ENCODE peak calls at places on chromosomes 7 and 10, in six cellular contexts. One of them, this sample, is unnamed.

GRCh38 chr7:105268056-105268455 is 120.7 kb downstream of the SRPK2 start:
- DNase-seq in HFF-Myc: no peak
- DNase-seq in fibroblast of lung: peak
- DNase-seq in IMR-90: peak
- DNase-seq in hepatocyte: peak
- DNase-seq in cardiac muscle cell: peak
- DNase-seq in this sample: peak

GRCh38 chr7:107501593-107501992 is 31.7 kb downstream of the GPR22 start:
- DNase-seq in cardiac muscle cell: peak
- DNase-seq in fibroblast of lung: peak
- DNase-seq in hepatocyte: peak
- DNase-seq in HFF-Myc: peak
- DNase-seq in IMR-90: peak
- DNase-seq in this sample: no peak

GRCh38 chr7:150964593-150965111 is 13.5 kb downstream of the KCNH2 start:
- DNase-seq in fibroblast of lung: no peak
- DNase-seq in HFF-Myc: no peak
- DNase-seq in hepatocyte: no peak
- DNase-seq in cardiac muscle cell: no peak
- DNase-seq in IMR-90: no peak
- DNase-seq in this sample: no peak

GRCh38 chr10:123157210-123157609 is 3.0 kb downstream of the BUB3 start:
- DNase-seq in cardiac muscle cell: no peak
- DNase-seq in IMR-90: peak
- DNase-seq in fibroblast of lung: peak
- DNase-seq in hepatocyte: peak
- DNase-seq in HFF-Myc: no peak
- DNase-seq in this sample: no peak

GRCh38 chr7:42886129-42886528 is 25.7 kb downstream of the C7orf25 start:
- DNase-seq in IMR-90: no peak
- DNase-seq in fibroblast of lung: peak
- DNase-seq in hepatocyte: no peak
- DNase-seq in cardiac muscle cell: peak
- DNase-seq in HFF-Myc: no peak
- DNase-seq in this sample: no peak

GRCh38 chr10:127041561-127041960 is 136.3 kb downstream of the DOCK1 start:
- DNase-seq in IMR-90: peak
- DNase-seq in fibroblast of lung: peak
- DNase-seq in HFF-Myc: peak
- DNase-seq in hepatocyte: no peak
- DNase-seq in cardiac muscle cell: peak
- DNase-seq in this sample: peak

GRCh38 chr7:82729172-82730030 is 285.8 kb upstream of the CACNA2D1 start:
- DNase-seq in hepatocyte: peak
- DNase-seq in cardiac muscle cell: peak
- DNase-seq in HFF-Myc: no peak
- DNase-seq in fibroblast of lung: peak
- DNase-seq in IMR-90: peak
- DNase-seq in this sample: no peak

GRCh38 chr10:79305515-79305914 is 41.8 kb upstream of the PPIF start:
- DNase-seq in IMR-90: no peak
- DNase-seq in fibroblast of lung: no peak
- DNase-seq in HFF-Myc: no peak
- DNase-seq in cardiac muscle cell: no peak
- DNase-seq in hepatocyte: no peak
- DNase-seq in this sample: no peak

GRCh38 chr7:55432937-55433784 is 68.0 kb downstream of the LANCL2 start:
- DNase-seq in cardiac muscle cell: peak
- DNase-seq in HFF-Myc: no peak
- DNase-seq in hepatocyte: peak
- DNase-seq in fibroblast of lung: peak
- DNase-seq in IMR-90: peak
- DNase-seq in this sample: no peak

GRCh38 chr10:3090914-3091313 is 23.6 kb downstream of the PFKP start:
- DNase-seq in HFF-Myc: no peak
- DNase-seq in fibroblast of lung: peak
- DNase-seq in IMR-90: peak
- DNase-seq in cardiac muscle cell: peak
- DNase-seq in hepatocyte: peak
- DNase-seq in this sample: no peak

GRCh38 chr7:86559096-86559495 is 84.6 kb upstream of the GRM3 start:
- DNase-seq in cardiac muscle cell: no peak
- DNase-seq in fibroblast of lung: no peak
- DNase-seq in HFF-Myc: no peak
- DNase-seq in IMR-90: no peak
- DNase-seq in hepatocyte: no peak
- DNase-seq in this sample: no peak

GRCh38 chr7:52956379-52956915 is 79.0 kb upstream of the POM121L12 start:
- DNase-seq in HFF-Myc: no peak
- DNase-seq in fibroblast of lung: no peak
- DNase-seq in hepatocyte: peak
- DNase-seq in IMR-90: no peak
- DNase-seq in cardiac muscle cell: no peak
- DNase-seq in this sample: no peak

GRCh38 chr10:475709-476457 is 213.6 kb downstream of the DIP2C start:
- DNase-seq in fibroblast of lung: no peak
- DNase-seq in HFF-Myc: no peak
- DNase-seq in IMR-90: no peak
- DNase-seq in cardiac muscle cell: no peak
- DNase-seq in hepatocyte: no peak
- DNase-seq in this sample: no peak

GRCh38 chr7:24732646-24733413 is 24.4 kb downstream of the GSDME start:
- DNase-seq in cardiac muscle cell: peak
- DNase-seq in fibroblast of lung: peak
- DNase-seq in IMR-90: peak
- DNase-seq in HFF-Myc: no peak
- DNase-seq in hepatocyte: peak
- DNase-seq in this sample: no peak

GRCh38 chr10:59358576-59358975 is 3.8 kb downstream of the FAM13C start:
- DNase-seq in IMR-90: no peak
- DNase-seq in fibroblast of lung: no peak
- DNase-seq in cardiac muscle cell: no peak
- DNase-seq in hepatocyte: no peak
- DNase-seq in HFF-Myc: no peak
- DNase-seq in this sample: no peak

GRCh38 chr7:92504563-92504962 is 23.8 kb downstream of the PEX1 start:
- DNase-seq in cardiac muscle cell: no peak
- DNase-seq in HFF-Myc: no peak
- DNase-seq in IMR-90: no peak
- DNase-seq in hepatocyte: no peak
- DNase-seq in fibroblast of lung: no peak
- DNase-seq in this sample: no peak

GRCh38 chr10:58782876-58783859 is 270.5 kb downstream of the BICC1 start:
- DNase-seq in IMR-90: peak
- DNase-seq in HFF-Myc: peak
- DNase-seq in cardiac muscle cell: peak
- DNase-seq in fibroblast of lung: peak
- DNase-seq in hepatocyte: peak
- DNase-seq in this sample: peak

GRCh38 chr10:124674768-124675222 is 69.4 kb downstream of the FAM53B start:
- DNase-seq in fibroblast of lung: no peak
- DNase-seq in HFF-Myc: no peak
- DNase-seq in IMR-90: no peak
- DNase-seq in hepatocyte: no peak
- DNase-seq in cardiac muscle cell: no peak
- DNase-seq in this sample: no peak

GRCh38 chr7:3254718-3255117 is 46.3 kb upstream of the SDK1 start:
- DNase-seq in HFF-Myc: no peak
- DNase-seq in IMR-90: no peak
- DNase-seq in cardiac muscle cell: no peak
- DNase-seq in fibroblast of lung: no peak
- DNase-seq in hepatocyte: no peak
- DNase-seq in this sample: no peak

GRCh38 chr10:103153302-103153759 is 39.7 kb downstream of the NT5C2 start:
- DNase-seq in HFF-Myc: no peak
- DNase-seq in fibroblast of lung: peak
- DNase-seq in hepatocyte: no peak
- DNase-seq in cardiac muscle cell: peak
- DNase-seq in IMR-90: peak
- DNase-seq in this sample: no peak

GRCh38 chr10:9853405-9854010 is 1164.2 kb upstream of the CELF2 start:
- DNase-seq in cardiac muscle cell: peak
- DNase-seq in fibroblast of lung: no peak
- DNase-seq in IMR-90: no peak
- DNase-seq in hepatocyte: no peak
- DNase-seq in HFF-Myc: no peak
- DNase-seq in this sample: no peak

DNA sequence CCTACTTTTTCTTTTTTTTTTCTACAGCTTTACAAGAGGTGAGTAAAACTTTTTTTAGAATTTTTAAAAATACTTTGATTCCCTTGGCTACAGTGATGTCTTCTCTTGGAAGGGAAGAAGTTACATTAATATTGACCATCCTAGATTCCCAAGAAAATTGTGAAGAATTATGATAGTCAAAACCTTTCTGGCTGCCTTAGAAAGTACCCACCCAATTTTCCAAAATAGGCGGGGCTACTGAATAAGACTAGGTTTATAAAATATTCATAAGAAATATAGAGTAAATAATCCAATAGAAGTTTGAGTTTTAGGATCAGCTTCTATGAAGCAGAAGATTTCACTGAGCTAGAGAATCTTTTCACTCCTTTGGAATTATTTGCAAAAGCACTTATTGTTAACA is 3.0 kb downstream of the COL1A2 start:
- DNase-seq in HFF-Myc: no peak
- DNase-seq in cardiac muscle cell: peak
- DNase-seq in IMR-90: no peak
- DNase-seq in fibroblast of lung: no peak
- DNase-seq in hepatocyte: no peak
- DNase-seq in this sample: no peak
- TF ChIP-seq CTCF in HFF-Myc: no peak
- TF ChIP-seq CTCF in cardiac muscle cell: no peak
- TF ChIP-seq CTCF in IMR-90: no peak
- TF ChIP-seq CTCF in fibroblast of lung: no peak
- TF ChIP-seq CTCF in hepatocyte: no peak
- TF ChIP-seq CTCF in this sample: no peak

GRCh38 chr10:43981696-43982095 is 333.0 kb upstream of the ZNF32 start:
- DNase-seq in cardiac muscle cell: no peak
- DNase-seq in fibroblast of lung: no peak
- DNase-seq in HFF-Myc: no peak
- DNase-seq in IMR-90: no peak
- DNase-seq in hepatocyte: no peak
- DNase-seq in this sample: no peak
- TF ChIP-seq CTCF in cardiac muscle cell: no peak
- TF ChIP-seq CTCF in fibroblast of lung: no peak
- TF ChIP-seq CTCF in HFF-Myc: no peak
- TF ChIP-seq CTCF in IMR-90: no peak
- TF ChIP-seq CTCF in hepatocyte: no peak
- TF ChIP-seq CTCF in this sample: no peak

GRCh38 chr10:131141207-131141606 is 170.3 kb downstream of the TCERG1L start:
- DNase-seq in HFF-Myc: no peak
- DNase-seq in fibroblast of lung: no peak
- DNase-seq in IMR-90: no peak
- DNase-seq in hepatocyte: no peak
- DNase-seq in cardiac muscle cell: no peak
- DNase-seq in this sample: no peak

GRCh38 chr10:131143425-131144165 is 167.9 kb downstream of the TCERG1L start:
- DNase-seq in cardiac muscle cell: no peak
- DNase-seq in HFF-Myc: no peak
- DNase-seq in hepatocyte: no peak
- DNase-seq in fibroblast of lung: no peak
- DNase-seq in IMR-90: no peak
- DNase-seq in this sample: no peak

GRCh38 chr10:131140606-131141005 is 170.9 kb downstream of the TCERG1L start:
- DNase-seq in cardiac muscle cell: no peak
- DNase-seq in IMR-90: no peak
- DNase-seq in HFF-Myc: no peak
- DNase-seq in hepatocyte: no peak
- DNase-seq in fibroblast of lung: no peak
- DNase-seq in this sample: no peak

GRCh38 chr10:131142446-131143380 is 168.8 kb downstream of the TCERG1L start:
- DNase-seq in hepatocyte: no peak
- DNase-seq in cardiac muscle cell: no peak
- DNase-seq in fibroblast of lung: no peak
- DNase-seq in HFF-Myc: no peak
- DNase-seq in IMR-90: no peak
- DNase-seq in this sample: no peak

DNA sequence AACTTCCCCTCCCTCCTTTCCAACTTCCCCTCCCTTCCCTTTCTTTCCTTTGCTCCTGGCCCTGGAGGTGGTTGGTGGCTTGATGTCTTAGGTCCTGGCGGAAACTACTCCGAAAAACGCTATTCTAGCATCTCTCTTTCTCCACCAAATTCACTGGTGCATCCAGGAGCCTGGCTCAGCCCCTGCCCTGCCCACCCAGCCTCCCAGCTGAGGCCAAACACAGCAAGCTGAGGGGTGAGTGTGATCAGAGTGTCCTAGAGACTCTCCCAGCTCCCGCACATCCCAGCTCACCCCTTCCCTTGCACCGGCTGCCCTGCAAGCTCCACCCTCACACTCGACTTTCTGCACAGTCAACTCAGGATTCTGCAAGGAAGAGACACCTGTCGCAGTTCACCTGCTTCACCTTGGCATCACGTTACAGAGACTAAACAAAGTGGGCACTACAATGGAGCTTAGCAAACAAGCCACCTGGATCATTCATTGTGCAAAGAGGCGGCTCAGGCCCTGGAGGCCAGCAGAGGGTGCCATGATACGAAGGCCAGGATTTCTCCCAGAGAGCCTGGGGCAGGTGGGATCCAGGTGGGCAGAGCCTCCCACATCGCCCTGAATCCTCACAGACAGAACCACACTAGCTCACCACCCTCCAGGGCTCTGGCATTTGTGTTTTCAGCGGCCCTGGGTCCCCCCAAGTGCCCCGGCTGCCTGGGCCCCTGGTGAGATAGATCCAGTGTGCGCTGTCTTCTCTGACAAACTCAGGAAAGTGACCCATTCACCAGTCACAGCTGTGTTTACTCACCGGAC is 169.7 kb downstream of the TCERG1L start:
- DNase-seq in IMR-90: no peak
- DNase-seq in HFF-Myc: no peak
- DNase-seq in cardiac muscle cell: no peak
- DNase-seq in hepatocyte: no peak
- DNase-seq in fibroblast of lung: no peak
- DNase-seq in this sample: no peak
- TF ChIP-seq CTCF in IMR-90: no peak
- TF ChIP-seq CTCF in HFF-Myc: no peak
- TF ChIP-seq CTCF in cardiac muscle cell: no peak
- TF ChIP-seq CTCF in hepatocyte: no peak
- TF ChIP-seq CTCF in fibroblast of lung: no peak
- TF ChIP-seq CTCF in this sample: no peak

GRCh38 chr7:45938626-45939302 is 17.7 kb upstream of the IGFBP3 start:
- DNase-seq in cardiac muscle cell: no peak
- DNase-seq in hepatocyte: no peak
- DNase-seq in IMR-90: no peak
- DNase-seq in HFF-Myc: no peak
- DNase-seq in fibroblast of lung: no peak
- DNase-seq in this sample: no peak
- TF ChIP-seq CTCF in cardiac muscle cell: no peak
- TF ChIP-seq CTCF in hepatocyte: no peak
- TF ChIP-seq CTCF in IMR-90: peak
- TF ChIP-seq CTCF in HFF-Myc: peak
- TF ChIP-seq CTCF in fibroblast of lung: no peak
- TF ChIP-seq CTCF in this sample: no peak

GRCh38 chr10:35781643-35782035 is 139.5 kb upstream of the FZD8 start:
- DNase-seq in HFF-Myc: no peak
- DNase-seq in IMR-90: no peak
- DNase-seq in fibroblast of lung: no peak
- DNase-seq in cardiac muscle cell: peak
- DNase-seq in hepatocyte: peak
- DNase-seq in this sample: no peak
- TF ChIP-seq CTCF in HFF-Myc: peak
- TF ChIP-seq CTCF in IMR-90: peak
- TF ChIP-seq CTCF in fibroblast of lung: peak
- TF ChIP-seq CTCF in cardiac muscle cell: peak
- TF ChIP-seq CTCF in hepatocyte: peak
- TF ChIP-seq CTCF in this sample: no peak

This sample was measured in AG09309.